ENCODE peak calls at places on chromosome 15, in ten cellular contexts. E, O, K, J, U, T, Q, X, H and C are unnamed samples.

GRCh38 chr15:57031605-57032004 is 113.2 kb downstream of the TCF12 start:
- DNase-seq in X (peak), U (peak), K (no peak), O (peak), Q (no peak), J (no peak), E (no peak), H (peak), T (no peak), C (no peak)

GRCh38 chr15:65184305-65184943 is 718 bp downstream of the CLPX start:
- DNase-seq in O (peak), H (peak), U (peak), T (peak), Q (peak), J (peak), K (peak), E (peak), X (peak), C (peak)

GRCh38 chr15:49044761-49045571 is 1.3 kb downstream of the SECISBP2L start:
- DNase-seq in Q (no peak), T (no peak), H (no peak), E (no peak), K (no peak), J (no peak), O (peak), U (no peak), X (no peak), C (no peak)

GRCh38 chr15:74053941-74054529 is 28.3 kb downstream of the GOLGA6A start:
- DNase-seq in H (peak), K (peak), O (peak), X (peak), T (peak), U (peak), J (peak), E (peak), Q (peak), C (peak)

GRCh38 chr15:69557340-69558137 is 104.9 kb downstream of the RPLP1 start:
- DNase-seq in E (peak), T (peak), O (peak), H (no peak), U (peak), J (no peak), Q (peak), X (peak), K (no peak), C (no peak)

GRCh38 chr15:100348578-100348977 is 6.8 kb upstream of the ADAMTS17 start:
- DNase-seq in E (no peak), U (no peak), H (no peak), Q (no peak), J (no peak), T (no peak), K (no peak), X (no peak), O (no peak), C (no peak)

GRCh38 chr15:89777073-89777820 is 1.1 kb downstream of the MESP2 start:
- DNase-seq in T (no peak), X (no peak), E (no peak), K (peak), Q (no peak), U (no peak), O (no peak), H (no peak), J (no peak), C (no peak)

GRCh38 chr15:39593071-39594055 is 12.5 kb downstream of the THBS1 start:
- DNase-seq in U (no peak), E (no peak), J (no peak), H (no peak), X (no peak), T (no peak), O (no peak), K (no peak), Q (no peak), C (no peak)

GRCh38 chr15:38905634-38906033 is 341.0 kb upstream of the RASGRP1 start:
- DNase-seq in H (no peak), X (no peak), T (no peak), O (peak), Q (no peak), J (no peak), E (no peak), U (no peak), K (no peak), C (no peak)